ENCODE peak calls at places on chromosomes 16 and 17, in four cellular contexts. W is COR-L47; J is HL-60; P is activated CD8-positive, alpha-beta memory T cell treated with anti-CD3 and anti-CD28 coated beads, Interleukin-2, amount 50 U/mL, for 48 hours. U is an unnamed sample.
A peak's percentile ranks its signal among the peaks of the same experiment; 100 is the strongest.

GRCh38 chr17:82887255-82888164 is 47.7 kb upstream of the ZNF750 start:
- DNase-seq in W (no peak), J (no peak), P (no peak), U (no peak)

GRCh38 chr17:43784628-43785101 is 4.4 kb downstream of the CFAP97D1 start:
- DNase-seq in W (no peak), J (no peak), P (no peak), U (no peak)

GRCh38 chr16:1953734-1954133 is 755 bp downstream of the RPL3L start:
- DNase-seq in W (no peak), J (no peak), P (no peak), U (peak; percentile 22)

GRCh38 chr17:48016112-48016511 is 21.5 kb downstream of the COPZ2 start:
- DNase-seq in W (no peak), J (no peak), P (no peak), U (no peak)

GRCh38 chr17:55814377-55814776 is 63.5 kb downstream of the PCTP start:
- DNase-seq in W (no peak), J (no peak), P (no peak), U (peak; percentile 52)

GRCh38 chr16:728131-728889 is 1.4 kb downstream of the HAGHL start:
- DNase-seq in W (peak; percentile 82), J (peak; percentile 83), P (peak; percentile 85), U (peak; percentile 77)

GRCh38 chr17:17507465-17508011 is 11.3 kb upstream of the RASD1 start:
- DNase-seq in W (no peak), J (no peak), P (no peak), U (peak; percentile 17)

GRCh38 chr17:2730764-2731353 is 18.6 kb downstream of the CCDC92B start:
- DNase-seq in W (no peak), J (no peak), P (no peak), U (no peak)

GRCh38 chr16:10964891-10965326 is 20.5 kb downstream of the CLEC16A start:
- DNase-seq in W (no peak), J (no peak), P (peak; percentile 73), U (no peak)

GRCh38 chr17:57834146-57834741 is 15.6 kb downstream of the MRPS23 start:
- DNase-seq in W (peak; percentile 7), J (no peak), P (no peak), U (peak; percentile 68)

GRCh38 chr17:45265823-45266222 is 3.9 kb upstream of the SPATA32 start:
- DNase-seq in W (no peak), J (no peak), P (no peak), U (no peak)

GRCh38 chr17:67386965-67387551 is 10.0 kb downstream of the PITPNC1 start:
- DNase-seq in W (peak; percentile 22), J (no peak), P (peak; percentile 95), U (peak; percentile 49)

GRCh38 chr16:4110680-4111079 is 5.6 kb downstream of the ADCY9 start:
- DNase-seq in W (no peak), J (no peak), P (no peak), U (no peak)

GRCh38 chr16:11233727-11234376 is 22.2 kb downstream of the SOCS1 start:
- DNase-seq in W (no peak), J (no peak), P (peak; percentile 85), U (no peak)

GRCh38 chr17:6456914-6457687 is 12.8 kb downstream of the PIMREG start:
- DNase-seq in W (no peak), J (no peak), P (no peak), U (peak; percentile 47)

GRCh38 chr17:33292981-33293867 is at the start of gene ASIC2:
- DNase-seq in W (no peak), J (no peak), P (peak; percentile 49), U (no peak)

GRCh38 chr17:2805961-2806360 is 9.7 kb downstream of the RAP1GAP2 start:
- DNase-seq in W (no peak), J (no peak), P (no peak), U (no peak)

GRCh38 chr17:65297916-65298315 is 160.7 kb downstream of the RGS9 start:
- DNase-seq in W (no peak), J (no peak), P (no peak), U (no peak)